ENCODE peak calls at places on chromosome 12, in six cellular contexts. H is cardiac muscle cell, X is H1, V is heart left ventricle, E is colonic mucosa, I is ascending aorta. K is an unnamed sample.
A peak's percentile ranks its signal among the peaks of the same experiment; 100 is the strongest.

GRCh38 chr12:31231611-31232360 is 94.2 kb downstream of the SINHCAF start:
- DNase-seq in X (no peak), V (no peak), I (no peak), H (no peak), E (peak; percentile 0), K (no peak)

GRCh38 chr12:93954160-93955112 is 193.9 kb upstream of the PLXNC1 start:
- DNase-seq in H (no peak), E (no peak), X (no peak), V (peak; percentile 52), I (no peak), K (no peak)

GRCh38 chr12:11810962-11811361 is 161.5 kb downstream of the ETV6 start:
- DNase-seq in I (no peak), E (no peak), V (no peak), X (no peak), H (no peak), K (no peak)

GRCh38 chr12:47078733-47079364 is 572 bp upstream of the PCED1B start:
- DNase-seq in V (no peak), X (no peak), I (peak; percentile 19), H (peak; percentile 31), E (no peak), K (peak; percentile 62)

GRCh38 chr12:132106921-132107320 is 37.2 kb downstream of the DDX51 start:
- DNase-seq in E (no peak), V (no peak), I (no peak), X (no peak), H (no peak), K (no peak)

GRCh38 chr12:2341871-2342270 is 289.1 kb downstream of the CACNA1C start:
- DNase-seq in E (no peak), H (no peak), X (no peak), V (no peak), I (no peak), K (no peak)

GRCh38 chr12:19110541-19110940 is 19.0 kb upstream of the PLEKHA5 start:
- DNase-seq in H (no peak), E (no peak), V (no peak), I (no peak), X (no peak), K (no peak)

GRCh38 chr12:110741371-110741770 is 1.3 kb downstream of the PPP1CC start:
- DNase-seq in V (no peak), X (no peak), I (no peak), H (no peak), E (peak; percentile 47), K (no peak)

GRCh38 chr12:55997535-55997859 is 421 bp downstream of the SUOX start:
- DNase-seq in I (no peak), V (no peak), X (no peak), E (peak; percentile 54), H (no peak), K (peak; percentile 25)

GRCh38 chr12:115474525-115475353 is 790.8 kb upstream of the TBX3 start:
- DNase-seq in I (no peak), V (no peak), E (no peak), H (no peak), X (no peak), K (no peak)

GRCh38 chr12:31498424-31498823 is 92.5 kb downstream of the DENND5B start:
- DNase-seq in E (no peak), X (no peak), V (no peak), H (no peak), I (no peak), K (no peak)

GRCh38 chr12:89786177-89786810 is 77.7 kb upstream of the ATP2B1 start:
- DNase-seq in E (no peak), I (no peak), V (no peak), H (no peak), X (no peak), K (no peak)

GRCh38 chr12:82519508-82519907 is 161.2 kb downstream of the METTL25 start:
- DNase-seq in I (no peak), E (no peak), H (no peak), V (no peak), X (no peak), K (no peak)

GRCh38 chr12:66405395-66405794 is 103.1 kb downstream of the HELB start:
- DNase-seq in E (no peak), V (no peak), I (no peak), X (no peak), H (no peak), K (no peak)

GRCh38 chr12:6452245-6452731 is 446 bp downstream of the TAPBPL start:
- DNase-seq in E (peak; percentile 84), X (no peak), I (no peak), H (peak; percentile 15), V (peak; percentile 44), K (no peak)

GRCh38 chr12:130945793-130946492 is 7.8 kb upstream of the ADGRD1 start:
- DNase-seq in H (no peak), X (no peak), I (no peak), E (no peak), V (no peak), K (no peak)

GRCh38 chr12:3363608-3364007 is 127.4 kb upstream of the PRMT8 start:
- DNase-seq in E (no peak), I (no peak), X (no peak), V (peak; percentile 27), H (no peak), K (no peak)

GRCh38 chr12:47297993-47298392 is 218.2 kb upstream of the AMIGO2 start:
- DNase-seq in I (no peak), V (no peak), X (no peak), H (no peak), E (no peak), K (no peak)

GRCh38 chr12:65891987-65892481 is 67.8 kb downstream of the HMGA2 start:
- DNase-seq in X (no peak), I (peak; percentile 55), E (peak; percentile 59), V (peak; percentile 82), H (no peak), K (peak; percentile 75)

GRCh38 chr12:84585996-84586395 is 326.6 kb downstream of the SLC6A15 start:
- DNase-seq in H (no peak), V (no peak), X (no peak), I (no peak), E (no peak), K (no peak)

GRCh38 chr12:82942521-82942920 is 255.8 kb downstream of the TMTC2 start:
- DNase-seq in I (no peak), V (no peak), X (no peak), H (no peak), E (no peak), K (no peak)

DNA sequence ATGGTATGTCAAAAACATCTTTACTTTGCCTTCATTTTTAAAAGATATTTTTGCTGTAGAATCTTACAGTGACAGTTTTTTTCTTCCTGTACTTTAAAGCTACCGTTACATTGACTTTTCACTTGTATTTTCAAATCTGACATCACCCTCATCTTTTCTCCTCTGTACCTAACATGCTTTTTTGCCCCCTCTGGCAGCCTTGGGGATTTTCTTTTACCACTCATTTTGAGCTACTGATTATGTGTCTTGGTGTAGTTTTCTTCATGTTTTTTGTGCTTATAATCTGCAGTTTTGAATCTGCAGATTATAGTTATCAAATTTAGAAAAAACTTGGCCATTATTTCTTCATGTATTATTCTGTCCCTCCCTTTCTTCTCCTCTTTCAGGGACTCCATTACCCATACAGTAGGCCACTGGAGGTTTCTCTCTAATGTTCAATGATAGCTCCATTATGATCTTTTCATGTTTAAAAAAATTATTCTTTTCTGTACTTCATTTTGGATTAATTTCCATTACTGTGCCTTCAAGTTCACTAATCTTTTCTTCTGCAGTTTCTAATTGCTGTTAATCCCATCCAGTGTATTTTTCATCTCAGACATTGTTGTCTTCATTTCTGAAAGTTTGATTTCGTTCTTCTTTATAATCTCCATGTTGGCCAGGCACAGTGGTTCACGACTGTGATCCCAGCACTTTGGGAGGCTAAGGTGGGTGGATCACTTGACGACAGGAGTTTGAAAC is 70.0 kb downstream of the ACADS start:
- DNase-seq in X (no peak), E (no peak), V (no peak), H (no peak), I (no peak), K (no peak)
- TF ChIP-seq CTCF in X (no peak), E (no peak), V (no peak), H (no peak), I (no peak), K (no peak)

DNA sequence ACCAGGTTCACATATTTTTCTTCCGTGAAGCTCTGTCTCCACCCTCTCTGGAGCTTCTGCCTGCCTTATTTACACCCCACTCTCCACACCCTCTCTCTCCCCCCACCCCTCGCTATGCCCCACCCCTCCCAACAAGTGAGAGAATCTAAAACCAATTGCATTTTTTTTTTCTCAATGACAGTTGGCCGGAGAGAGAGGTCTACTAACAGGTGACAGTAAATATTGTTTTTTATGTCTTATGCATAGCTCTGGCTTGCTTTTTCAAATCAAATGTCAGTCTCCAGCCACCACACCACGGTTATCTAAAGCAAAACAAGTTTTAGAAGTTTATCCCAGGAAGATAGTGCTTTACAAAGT is at the start of gene KCNC2:
- DNase-seq in I (no peak), H (no peak), V (no peak), E (no peak), X (no peak), K (no peak)
- H3K4me1 ChIP-seq in I (no peaks in the 10 kb centered on the region), H (no peaks in the 10 kb centered on the region), V (no peaks in the 10 kb centered on the region), E (no peaks in the 10 kb centered on the region), X (peaks cover 10% of the 10 kb centered on the region), K (no peaks in the 10 kb centered on the region)

GRCh38 chr12:103196467-103196866 is 239.0 kb downstream of the ASCL1 start:
- DNase-seq in E (no peak), X (no peak), H (no peak), V (no peak), I (no peak), K (no peak)
- TF ChIP-seq CTCF in E (no peak), X (no peak), H (no peak), V (no peak), I (no peak), K (no peak)

GRCh38 chr12:43761535-43761934 is 2.8 kb downstream of the IRAK4 start:
- DNase-seq in V (no peak), E (no peak), H (no peak), I (no peak), X (no peak), K (no peak)

GRCh38 chr12:43762596-43762995 is 3.8 kb downstream of the IRAK4 start:
- DNase-seq in I (no peak), E (no peak), H (no peak), V (no peak), X (no peak), K (no peak)

GRCh38 chr12:43758247-43758727 is 303 bp downstream of the PUS7L start:
- DNase-seq in H (no peak), I (no peak), V (no peak), E (peak; percentile 62), X (no peak), K (peak; percentile 22)

GRCh38 chr12:43760396-43760795 is 1.6 kb downstream of the IRAK4 start:
- DNase-seq in V (no peak), X (no peak), I (no peak), H (no peak), E (no peak), K (no peak)

DNA sequence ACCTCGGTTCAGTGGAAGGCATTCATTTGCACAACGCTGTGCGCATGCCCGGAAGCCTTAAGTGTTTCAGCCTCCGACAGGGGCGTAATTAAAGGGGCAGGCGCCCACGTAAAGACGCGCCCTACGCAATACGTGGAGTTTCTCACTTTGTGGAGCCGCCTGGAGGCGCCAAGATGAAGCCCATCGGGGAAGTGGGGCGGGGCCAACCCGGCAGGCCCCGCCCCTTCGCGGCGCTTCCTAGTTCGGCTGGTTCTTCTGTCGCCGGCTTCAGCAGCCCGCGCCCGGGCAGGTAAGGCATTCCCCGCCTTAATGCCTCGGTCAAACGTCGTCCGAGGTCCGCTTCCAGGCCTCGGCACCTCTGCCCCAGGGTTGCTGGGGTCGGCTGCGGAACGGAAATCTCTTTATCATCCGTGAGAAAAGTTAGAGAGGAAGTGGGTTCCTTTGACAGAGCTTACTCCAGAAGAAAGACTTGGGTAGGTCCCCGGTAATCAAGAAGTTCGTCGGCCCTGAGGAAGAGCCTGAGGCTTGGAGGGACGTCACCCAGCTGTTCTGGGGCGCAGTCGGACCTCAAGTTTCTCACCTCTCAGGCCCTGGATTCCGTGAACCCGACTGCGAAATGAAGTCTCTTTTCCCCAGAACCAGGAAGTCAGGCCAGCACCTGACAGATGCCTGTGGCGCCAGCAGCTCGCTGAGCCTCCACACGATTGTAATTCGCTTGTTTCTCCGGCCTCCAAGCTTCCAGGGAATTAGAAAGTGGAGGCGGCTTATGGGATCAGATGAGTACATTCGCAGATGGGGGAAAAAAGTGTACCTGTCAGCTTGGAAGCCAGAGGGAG is at the start of the genes IRAK4 and PUS7L:
- DNase-seq in I (peak; percentile 85), V (peak; percentile 94), E (peak; percentile 96), H (no peak), X (no peak), K (peak; percentile 92)
- H3K4me1 ChIP-seq in I (peaks cover 4% of the 10 kb centered on the region), V (peaks cover 21% of the 10 kb centered on the region), E (peaks cover 7% of the 10 kb centered on the region), H (no peaks in the 10 kb centered on the region), X (peaks cover 5% of the 10 kb centered on the region), K (no peaks in the 10 kb centered on the region)